ENCODE peak calls at places on chromosomes 11 and 22, in seven cellular contexts. O is epithelial cell of esophagus; K is CD8-positive, alpha-beta T cell; R is stomach; J is right lobe of liver; B is fibroblast of lung; X is heart left ventricle. T is an unnamed sample.

GRCh38 chr22:35538801-35539321 is 1.8 kb upstream of the RASD2 start:
- DNase-seq in K (no peak), X (no peak), B (no peak), R (no peak), O (peak), J (peak), T (no peak)

GRCh38 chr11:20551096-20551495 is 48.3 kb upstream of the SLC6A5 start:
- DNase-seq in K (no peak), B (no peak), X (no peak), J (no peak), O (no peak), R (no peak), T (no peak)

GRCh38 chr11:23976776-23977380 is 520.0 kb upstream of the LUZP2 start:
- DNase-seq in B (peak), R (no peak), O (no peak), X (no peak), J (no peak), K (no peak), T (no peak)

GRCh38 chr11:15141381-15141780 is 26.7 kb downstream of the INSC start:
- DNase-seq in X (no peak), K (no peak), O (no peak), B (no peak), R (no peak), J (no peak), T (no peak)

GRCh38 chr11:10326080-10326964 is 21.4 kb downstream of the ADM start:
- DNase-seq in K (no peak), O (no peak), X (no peak), J (peak), B (peak), R (peak), T (no peak)

GRCh38 chr11:67634366-67635230 is 4.9 kb upstream of the NUDT8 start:
- DNase-seq in K (no peak), X (no peak), R (no peak), J (no peak), O (no peak), B (no peak), T (no peak)

GRCh38 chr11:45688472-45689033 is 23.1 kb upstream of the CHST1 start:
- DNase-seq in R (no peak), K (no peak), O (no peak), X (no peak), J (no peak), B (no peak), T (no peak)

GRCh38 chr11:9231848-9232177 is 33.3 kb downstream of the DENND5A start:
- DNase-seq in B (peak), R (no peak), X (no peak), K (no peak), J (no peak), O (no peak), T (no peak)

GRCh38 chr22:45064313-45065268 is 54.8 kb upstream of the PHF21B start:
- DNase-seq in R (no peak), O (peak), B (peak), K (no peak), J (no peak), X (no peak), T (peak)

GRCh38 chr11:60838132-60838531 is 3.8 kb upstream of the CCDC86 start:
- DNase-seq in J (no peak), O (no peak), B (peak), R (no peak), X (no peak), K (no peak), T (no peak)

DNA sequence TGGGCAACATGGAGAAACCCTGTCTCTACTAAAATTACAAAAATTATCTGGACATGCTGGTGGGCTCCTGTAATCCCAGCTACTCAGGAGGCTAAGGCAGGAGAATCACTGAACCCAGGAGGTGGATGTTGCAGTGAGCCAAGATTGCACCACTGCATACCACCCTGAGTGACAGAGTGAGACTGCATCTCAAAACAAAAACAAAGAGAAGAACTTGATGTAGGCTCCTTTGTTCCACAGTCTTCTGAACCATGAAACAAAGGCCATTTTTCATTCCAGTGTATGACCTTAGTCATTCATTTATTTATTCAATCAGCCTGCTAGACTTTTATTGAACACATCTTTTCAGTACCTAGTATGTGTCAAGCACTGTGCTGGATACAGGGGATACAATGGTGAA is 369.6 kb downstream of the FAT3 start:
- DNase-seq in B (no peak), K (no peak), X (no peak), J (no peak), O (no peak), R (no peak), T (no peak)
- TF ChIP-seq CTCF in B (no peak), K (no peak), X (no peak), J (no peak), O (no peak), R (no peak), T (no peak)

GRCh38 chr11:121467965-121468364 is 15.2 kb upstream of the SORL1-AS1 start:
- DNase-seq in K (peak), J (no peak), O (peak), R (no peak), B (no peak), X (no peak), T (no peak)
- H3K4me3 ChIP-seq in K (no peak), J (no peak), O (no peak), R (no peak), B (no peak), X (no peak), T (no peak)

DNA sequence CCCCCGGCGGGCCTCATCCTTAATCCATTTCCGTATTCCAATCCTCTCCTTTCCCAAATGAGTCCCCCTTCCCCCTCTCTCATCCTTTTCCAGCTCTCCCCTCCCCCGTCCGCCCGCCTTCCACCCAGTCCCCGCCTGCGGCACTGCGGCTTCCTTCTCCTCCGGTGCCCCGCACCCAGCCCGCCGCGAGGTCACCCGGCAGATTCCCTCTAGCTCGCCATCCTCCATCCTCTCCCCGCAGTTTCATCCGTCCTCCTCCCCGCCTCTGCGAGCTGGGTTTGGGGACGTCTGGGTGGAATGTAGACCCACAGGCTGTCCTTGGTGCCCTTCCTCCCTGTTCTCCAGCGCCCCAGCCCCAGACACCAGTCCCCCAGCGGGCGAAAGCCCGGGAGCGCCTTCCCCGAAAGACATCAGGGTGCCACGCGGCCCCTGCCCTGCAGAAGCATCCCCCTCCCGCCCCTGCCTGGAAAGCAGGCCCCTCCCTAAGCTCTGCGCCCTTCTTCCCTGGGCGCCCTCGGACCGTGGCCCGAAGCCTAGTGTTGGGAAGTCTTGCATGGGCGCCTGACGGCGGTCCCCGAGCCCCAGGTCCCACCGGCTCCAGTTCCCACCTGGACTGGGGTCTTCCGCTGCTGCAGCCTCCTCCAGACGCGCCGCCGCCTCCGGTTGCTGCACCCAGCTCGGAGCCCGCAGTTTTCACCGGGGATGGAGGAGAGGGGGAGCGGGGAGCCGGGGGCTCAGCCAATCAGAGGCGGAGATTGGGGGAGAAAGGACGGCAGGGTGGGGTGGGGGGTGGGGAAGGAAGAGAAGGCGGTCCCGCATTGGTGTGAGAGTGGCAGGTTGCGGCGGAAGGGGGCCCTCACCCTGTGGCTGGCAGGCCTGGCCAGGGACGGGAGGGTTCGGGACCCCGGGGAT is at the start of gene THY1:
- DNase-seq in K (no peak), X (no peak), J (no peak), O (no peak), R (no peak), B (peak), T (no peak)
- TF ChIP-seq CTCF in K (no peak), X (no peak), J (no peak), O (no peak), R (no peak), B (no peak), T (no peak)

GRCh38 chr11:93888026-93888425 is 37.6 kb upstream of the VSTM5 start:
- DNase-seq in X (no peak), B (no peak), J (no peak), K (no peak), R (no peak), O (no peak), T (no peak)
- H3K4me3 ChIP-seq in X (no peak), B (no peak), J (no peak), K (no peak), R (no peak), O (no peak), T (no peak)

GRCh38 chr22:37281646-37282384 is 493 bp upstream of the CYTH4 start:
- DNase-seq in O (no peak), X (no peak), R (no peak), K (no peak), J (no peak), B (no peak), T (no peak)

GRCh38 chr22:37284807-37285355 is 2.6 kb downstream of the CYTH4 start:
- DNase-seq in J (peak), K (no peak), R (peak), X (peak), O (no peak), B (no peak), T (no peak)

GRCh38 chr22:37282385-37282677 is at the start of gene CYTH4:
- DNase-seq in K (peak), R (peak), O (peak), B (no peak), J (peak), X (peak), T (no peak)

GRCh38 chr22:37284126-37284806 is 2.0 kb downstream of the CYTH4 start:
- DNase-seq in X (no peak), J (no peak), R (no peak), O (no peak), K (no peak), B (no peak), T (no peak)

GRCh38 chr22:37283393-37283937 is 1.2 kb downstream of the CYTH4 start:
- DNase-seq in J (no peak), B (no peak), K (no peak), O (no peak), R (no peak), X (no peak), T (no peak)
- TF ChIP-seq CTCF in J (no peak), B (no peak), K (no peak), O (peak), R (no peak), X (no peak), T (peak)

DNA sequence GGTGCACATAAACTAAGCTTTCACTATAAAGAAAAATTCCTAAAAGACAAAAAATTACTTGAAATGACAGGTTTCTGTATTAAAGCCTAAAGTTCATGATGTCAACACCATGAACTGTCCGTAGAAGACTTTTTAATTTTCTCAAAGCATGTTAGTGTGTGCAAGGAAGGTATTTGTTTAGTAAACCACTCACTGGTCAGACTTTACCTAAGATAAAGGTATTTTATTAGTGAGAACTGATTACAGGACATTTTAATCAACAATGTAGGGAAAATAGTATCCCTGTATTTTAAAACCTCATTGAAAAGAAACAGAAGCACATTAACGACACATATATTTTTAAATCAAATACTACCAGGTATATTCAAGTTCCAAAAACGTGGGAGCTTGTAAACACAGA is 2.9 kb downstream of the PICALM start:
- DNase-seq in B (no peak), R (no peak), K (no peak), O (no peak), J (no peak), X (no peak), T (no peak)
- H3K4me3 ChIP-seq in B (peak), R (peak), K (peak), O (peak), J (peak), X (peak), T (peak)

GRCh38 chr11:40321537-40321936 is 1137.9 kb downstream of the LRRC4C start:
- DNase-seq in O (no peak), X (no peak), K (no peak), J (no peak), R (no peak), B (no peak), T (no peak)
- TF ChIP-seq CTCF in O (no peak), X (no peak), K (no peak), J (no peak), R (no peak), B (no peak), T (no peak)

T was measured in HFF-Myc.